ENCODE peak calls at places on chromosome 9, in seven cellular contexts. One of them, this sample, is unnamed.
A peak's percentile ranks its signal among the peaks of the same experiment; 100 is the strongest.

GRCh38 chr9:92736816-92737606 is 27.6 kb downstream of the BICD2 start:
- DNase-seq in coronary artery: no peak
- DNase-seq in cerebellar nuclear complex: no peak
- DNase-seq in transverse colon: no peak
- DNase-seq in progenitor cell of endocrine pancreas: no peak
- DNase-seq in AG09319: no peak
- DNase-seq in amniotic stem cell: no peak
- DNase-seq in this sample: peak; percentile 5

GRCh38 chr9:124562328-124562727 is 55.1 kb upstream of the NR5A1 start:
- DNase-seq in amniotic stem cell: no peak
- DNase-seq in progenitor cell of endocrine pancreas: no peak
- DNase-seq in coronary artery: no peak
- DNase-seq in AG09319: no peak
- DNase-seq in transverse colon: no peak
- DNase-seq in cerebellar nuclear complex: no peak
- DNase-seq in this sample: no peak

GRCh38 chr9:130854835-130855234 is 19.8 kb downstream of the ABL1 start:
- DNase-seq in transverse colon: no peak
- DNase-seq in coronary artery: peak; percentile 58
- DNase-seq in amniotic stem cell: no peak
- DNase-seq in progenitor cell of endocrine pancreas: no peak
- DNase-seq in cerebellar nuclear complex: no peak
- DNase-seq in AG09319: no peak
- DNase-seq in this sample: no peak

GRCh38 chr9:91843623-91844111 is 106.4 kb downstream of the ROR2 start:
- DNase-seq in progenitor cell of endocrine pancreas: no peak
- DNase-seq in amniotic stem cell: no peak
- DNase-seq in transverse colon: no peak
- DNase-seq in coronary artery: peak; percentile 67
- DNase-seq in cerebellar nuclear complex: no peak
- DNase-seq in AG09319: no peak
- DNase-seq in this sample: no peak

GRCh38 chr9:130640681-130641080 is 23.7 kb upstream of the PRDM12 start:
- DNase-seq in coronary artery: no peak
- DNase-seq in AG09319: no peak
- DNase-seq in transverse colon: no peak
- DNase-seq in cerebellar nuclear complex: no peak
- DNase-seq in amniotic stem cell: no peak
- DNase-seq in progenitor cell of endocrine pancreas: no peak
- DNase-seq in this sample: no peak

GRCh38 chr9:77575785-77576184 is 72.3 kb downstream of the GNA14 start:
- DNase-seq in coronary artery: no peak
- DNase-seq in cerebellar nuclear complex: no peak
- DNase-seq in progenitor cell of endocrine pancreas: peak; percentile 28
- DNase-seq in AG09319: no peak
- DNase-seq in transverse colon: no peak
- DNase-seq in amniotic stem cell: no peak
- DNase-seq in this sample: peak; percentile 12

GRCh38 chr9:107439991-107440456 is 49.5 kb downstream of the KLF4 start:
- DNase-seq in cerebellar nuclear complex: no peak
- DNase-seq in AG09319: no peak
- DNase-seq in amniotic stem cell: no peak
- DNase-seq in coronary artery: no peak
- DNase-seq in progenitor cell of endocrine pancreas: no peak
- DNase-seq in transverse colon: no peak
- DNase-seq in this sample: no peak

GRCh38 chr9:16000826-16001225 is 448.0 kb downstream of the CCDC171 start:
- DNase-seq in cerebellar nuclear complex: no peak
- DNase-seq in amniotic stem cell: no peak
- DNase-seq in progenitor cell of endocrine pancreas: no peak
- DNase-seq in coronary artery: no peak
- DNase-seq in AG09319: no peak
- DNase-seq in transverse colon: no peak
- DNase-seq in this sample: no peak

GRCh38 chr9:127109212-127109711 is 13.2 kb downstream of the ANGPTL2 start:
- DNase-seq in coronary artery: no peak
- DNase-seq in progenitor cell of endocrine pancreas: no peak
- DNase-seq in amniotic stem cell: no peak
- DNase-seq in cerebellar nuclear complex: no peak
- DNase-seq in AG09319: no peak
- DNase-seq in transverse colon: no peak
- DNase-seq in this sample: no peak

GRCh38 chr9:36292641-36293040 is 34.4 kb upstream of the GNE start:
- DNase-seq in AG09319: no peak
- DNase-seq in coronary artery: no peak
- DNase-seq in progenitor cell of endocrine pancreas: no peak
- DNase-seq in transverse colon: no peak
- DNase-seq in amniotic stem cell: no peak
- DNase-seq in cerebellar nuclear complex: no peak
- DNase-seq in this sample: no peak

GRCh38 chr9:91131433-91131839 is 230.3 kb downstream of the AUH start:
- DNase-seq in coronary artery: no peak
- DNase-seq in cerebellar nuclear complex: no peak
- DNase-seq in AG09319: peak; percentile 90
- DNase-seq in transverse colon: peak; percentile 78
- DNase-seq in amniotic stem cell: peak; percentile 81
- DNase-seq in progenitor cell of endocrine pancreas: no peak
- DNase-seq in this sample: peak; percentile 87

GRCh38 chr9:74872619-74873233 is 15.0 kb downstream of the TRPM6 start:
- DNase-seq in coronary artery: no peak
- DNase-seq in amniotic stem cell: no peak
- DNase-seq in progenitor cell of endocrine pancreas: no peak
- DNase-seq in transverse colon: peak; percentile 34
- DNase-seq in cerebellar nuclear complex: no peak
- DNase-seq in AG09319: no peak
- DNase-seq in this sample: no peak

GRCh38 chr9:73173526-73174411 is 22.1 kb downstream of the ANXA1 start:
- DNase-seq in cerebellar nuclear complex: no peak
- DNase-seq in amniotic stem cell: no peak
- DNase-seq in transverse colon: no peak
- DNase-seq in coronary artery: no peak
- DNase-seq in progenitor cell of endocrine pancreas: no peak
- DNase-seq in AG09319: no peak
- DNase-seq in this sample: no peak

GRCh38 chr9:112059145-112059979 is 115.7 kb downstream of the SUSD1 start:
- DNase-seq in coronary artery: no peak
- DNase-seq in amniotic stem cell: no peak
- DNase-seq in transverse colon: peak; percentile 55
- DNase-seq in AG09319: no peak
- DNase-seq in progenitor cell of endocrine pancreas: no peak
- DNase-seq in cerebellar nuclear complex: no peak
- DNase-seq in this sample: no peak

GRCh38 chr9:80871596-80871995 is 817.8 kb downstream of the TLE1 start:
- DNase-seq in cerebellar nuclear complex: no peak
- DNase-seq in amniotic stem cell: no peak
- DNase-seq in AG09319: no peak
- DNase-seq in transverse colon: no peak
- DNase-seq in coronary artery: no peak
- DNase-seq in progenitor cell of endocrine pancreas: no peak
- DNase-seq in this sample: no peak

GRCh38 chr9:119137479-119137878 is 231.8 kb downstream of the BRINP1 start:
- DNase-seq in progenitor cell of endocrine pancreas: no peak
- DNase-seq in coronary artery: no peak
- DNase-seq in AG09319: no peak
- DNase-seq in cerebellar nuclear complex: no peak
- DNase-seq in transverse colon: no peak
- DNase-seq in amniotic stem cell: no peak
- DNase-seq in this sample: no peak

GRCh38 chr9:135587658-135588057 is 26.1 kb downstream of the PAEP start:
- DNase-seq in cerebellar nuclear complex: no peak
- DNase-seq in coronary artery: no peak
- DNase-seq in amniotic stem cell: no peak
- DNase-seq in AG09319: no peak
- DNase-seq in progenitor cell of endocrine pancreas: no peak
- DNase-seq in transverse colon: no peak
- DNase-seq in this sample: no peak

GRCh38 chr9:95901506-95901905 is 26.0 kb downstream of the ERCC6L2 start:
- DNase-seq in AG09319: no peak
- DNase-seq in amniotic stem cell: no peak
- DNase-seq in progenitor cell of endocrine pancreas: no peak
- DNase-seq in cerebellar nuclear complex: no peak
- DNase-seq in transverse colon: peak; percentile 28
- DNase-seq in coronary artery: no peak
- DNase-seq in this sample: no peak

GRCh38 chr9:99185328-99185632 is 36.5 kb downstream of the ALG2 start:
- DNase-seq in transverse colon: no peak
- DNase-seq in coronary artery: no peak
- DNase-seq in AG09319: no peak
- DNase-seq in cerebellar nuclear complex: no peak
- DNase-seq in amniotic stem cell: no peak
- DNase-seq in progenitor cell of endocrine pancreas: no peak
- DNase-seq in this sample: no peak

GRCh38 chr9:108996653-108997052 is 16.6 kb downstream of the CTNNAL1 start:
- DNase-seq in cerebellar nuclear complex: no peak
- DNase-seq in coronary artery: no peak
- DNase-seq in progenitor cell of endocrine pancreas: no peak
- DNase-seq in transverse colon: no peak
- DNase-seq in amniotic stem cell: no peak
- DNase-seq in AG09319: no peak
- DNase-seq in this sample: no peak

GRCh38 chr9:134026561-134026960 is 1.3 kb downstream of the BRD3OS start:
- DNase-seq in coronary artery: no peak
- DNase-seq in transverse colon: peak; percentile 27
- DNase-seq in cerebellar nuclear complex: no peak
- DNase-seq in progenitor cell of endocrine pancreas: no peak
- DNase-seq in AG09319: no peak
- DNase-seq in amniotic stem cell: no peak
- DNase-seq in this sample: no peak

GRCh38 chr9:87556039-87556438 is 58.4 kb downstream of the DAPK1 start:
- DNase-seq in AG09319: no peak
- DNase-seq in coronary artery: no peak
- DNase-seq in amniotic stem cell: no peak
- DNase-seq in progenitor cell of endocrine pancreas: no peak
- DNase-seq in cerebellar nuclear complex: no peak
- DNase-seq in transverse colon: no peak
- DNase-seq in this sample: no peak

GRCh38 chr9:73613092-73613701 is 461.5 kb downstream of the ANXA1 start:
- DNase-seq in cerebellar nuclear complex: no peak
- DNase-seq in coronary artery: no peak
- DNase-seq in progenitor cell of endocrine pancreas: no peak
- DNase-seq in amniotic stem cell: no peak
- DNase-seq in transverse colon: no peak
- DNase-seq in AG09319: no peak
- DNase-seq in this sample: peak; percentile 31

GRCh38 chr9:134378901-134379338 is 52.7 kb downstream of the RXRA start:
- DNase-seq in coronary artery: no peak
- DNase-seq in cerebellar nuclear complex: no peak
- DNase-seq in progenitor cell of endocrine pancreas: no peak
- DNase-seq in amniotic stem cell: no peak
- DNase-seq in AG09319: no peak
- DNase-seq in transverse colon: peak; percentile 67
- DNase-seq in this sample: no peak

GRCh38 chr9:95924955-95925354 is 49.5 kb downstream of the ERCC6L2 start:
- DNase-seq in cerebellar nuclear complex: no peak
- DNase-seq in transverse colon: peak; percentile 8
- DNase-seq in coronary artery: no peak
- DNase-seq in progenitor cell of endocrine pancreas: no peak
- DNase-seq in AG09319: no peak
- DNase-seq in amniotic stem cell: no peak
- DNase-seq in this sample: no peak

GRCh38 chr9:113807173-113808061 is 68.7 kb upstream of the ZNF618 start:
- DNase-seq in AG09319: peak; percentile 22
- DNase-seq in coronary artery: no peak
- DNase-seq in cerebellar nuclear complex: no peak
- DNase-seq in progenitor cell of endocrine pancreas: peak; percentile 23
- DNase-seq in transverse colon: peak; percentile 53
- DNase-seq in amniotic stem cell: peak; percentile 27
- DNase-seq in this sample: peak; percentile 33

GRCh38 chr9:93265972-93266371 is 82.0 kb downstream of the WNK2 start:
- DNase-seq in AG09319: no peak
- DNase-seq in coronary artery: no peak
- DNase-seq in cerebellar nuclear complex: no peak
- DNase-seq in progenitor cell of endocrine pancreas: no peak
- DNase-seq in amniotic stem cell: no peak
- DNase-seq in transverse colon: no peak
- DNase-seq in this sample: no peak

GRCh38 chr9:83584995-83585394 is 37.9 kb upstream of the IDNK start:
- DNase-seq in AG09319: no peak
- DNase-seq in progenitor cell of endocrine pancreas: no peak
- DNase-seq in transverse colon: no peak
- DNase-seq in cerebellar nuclear complex: no peak
- DNase-seq in amniotic stem cell: no peak
- DNase-seq in coronary artery: no peak
- DNase-seq in this sample: no peak

GRCh38 chr9:92637886-92638620 is 31.9 kb downstream of the IPPK start:
- DNase-seq in progenitor cell of endocrine pancreas: no peak
- DNase-seq in transverse colon: no peak
- DNase-seq in AG09319: no peak
- DNase-seq in amniotic stem cell: no peak
- DNase-seq in cerebellar nuclear complex: no peak
- DNase-seq in coronary artery: peak; percentile 54
- DNase-seq in this sample: no peak

GRCh38 chr9:137390553-137391410 is 32.2 kb downstream of the EXD3 start:
- DNase-seq in coronary artery: no peak
- DNase-seq in AG09319: no peak
- DNase-seq in cerebellar nuclear complex: no peak
- DNase-seq in progenitor cell of endocrine pancreas: no peak
- DNase-seq in transverse colon: peak; percentile 57
- DNase-seq in amniotic stem cell: no peak
- DNase-seq in this sample: no peak

GRCh38 chr9:88923653-88924284 is 67.5 kb upstream of the S1PR3 start:
- DNase-seq in cerebellar nuclear complex: no peak
- DNase-seq in amniotic stem cell: no peak
- DNase-seq in AG09319: no peak
- DNase-seq in coronary artery: no peak
- DNase-seq in transverse colon: no peak
- DNase-seq in progenitor cell of endocrine pancreas: no peak
- DNase-seq in this sample: no peak

GRCh38 chr9:125550216-125550614 is 156.8 kb downstream of the MAPKAP1 start:
- DNase-seq in AG09319: no peak
- DNase-seq in coronary artery: no peak
- DNase-seq in transverse colon: no peak
- DNase-seq in cerebellar nuclear complex: no peak
- DNase-seq in amniotic stem cell: no peak
- DNase-seq in progenitor cell of endocrine pancreas: no peak
- DNase-seq in this sample: no peak

GRCh38 chr9:92468206-92468605 is 14.1 kb downstream of the ASPN start:
- DNase-seq in AG09319: no peak
- DNase-seq in amniotic stem cell: no peak
- DNase-seq in progenitor cell of endocrine pancreas: no peak
- DNase-seq in cerebellar nuclear complex: no peak
- DNase-seq in transverse colon: no peak
- DNase-seq in coronary artery: no peak
- DNase-seq in this sample: no peak

GRCh38 chr9:23551929-23552707 is 273.9 kb downstream of the ELAVL2 start:
- DNase-seq in AG09319: no peak
- DNase-seq in progenitor cell of endocrine pancreas: no peak
- DNase-seq in coronary artery: no peak
- DNase-seq in transverse colon: no peak
- DNase-seq in amniotic stem cell: no peak
- DNase-seq in cerebellar nuclear complex: no peak
- DNase-seq in this sample: no peak

GRCh38 chr9:108103294-108103693 is 613.7 kb upstream of the KLF4 start:
- DNase-seq in AG09319: no peak
- DNase-seq in progenitor cell of endocrine pancreas: no peak
- DNase-seq in transverse colon: no peak
- DNase-seq in cerebellar nuclear complex: no peak
- DNase-seq in coronary artery: no peak
- DNase-seq in amniotic stem cell: no peak
- DNase-seq in this sample: peak; percentile 11

This sample was measured in astrocyte of the cerebellum.